ENCODE peak calls at places on chromosomes 4 and X, in five cellular contexts. C, I, U, G and F are unnamed samples.

GRCh38 chrX:68415289-68415688 is 18.0 kb downstream of the OPHN1 start:
- DNase-seq in C (no peak), I (no peak), U (no peak), G (no peak), F (peak; percentile 58)

GRCh38 chr4:114900934-114901333 is 212.5 kb downstream of the NDST4 start:
- DNase-seq in C (no peak), I (no peak), U (no peak), G (no peak), F (no peak)

GRCh38 chr4:48944659-48945290 is 38.2 kb upstream of the OCIAD2 start:
- DNase-seq in C (peak; percentile 61), I (no peak), U (peak; percentile 30), G (peak; percentile 62), F (no peak)

GRCh38 chrX:50799531-50799961 is 14.4 kb downstream of the SHROOM4 start:
- DNase-seq in C (no peak), I (no peak), U (no peak), G (no peak), F (peak; percentile 71)

GRCh38 chr4:54173281-54173912 is 55.7 kb upstream of the PDGFRA start:
- DNase-seq in C (no peak), I (no peak), U (no peak), G (no peak), F (no peak)

GRCh38 chr4:24089831-24090531 is 200.1 kb upstream of the PPARGC1A start:
- DNase-seq in C (no peak), I (no peak), U (no peak), G (no peak), F (peak; percentile 25)

GRCh38 chr4:86380176-86380724 is 20.4 kb upstream of the MAPK10 start:
- DNase-seq in C (no peak), I (no peak), U (no peak), G (no peak), F (no peak)

GRCh38 chrX:124232523-124233201 is 99.8 kb upstream of the TEX13D start:
- DNase-seq in C (peak; percentile 16), I (no peak), U (no peak), G (no peak), F (no peak)

GRCh38 chr4:148477276-148477675 is 35.1 kb upstream of the NR3C2 start:
- DNase-seq in C (peak; percentile 13), I (no peak), U (no peak), G (no peak), F (no peak)

GRCh38 chrX:30141966-30142365 is 73.4 kb upstream of the MAGEB2 start:
- DNase-seq in C (peak; percentile 75), I (no peak), U (peak; percentile 34), G (no peak), F (peak; percentile 34)

GRCh38 chrX:47571215-47571614 is 10.2 kb downstream of the ARAF start:
- DNase-seq in C (no peak), I (no peak), U (no peak), G (no peak), F (no peak)

GRCh38 chr4:35300996-35301774 is 943.1 kb downstream of the ARAP2 start:
- DNase-seq in C (peak; percentile 90), I (no peak), U (no peak), G (no peak), F (no peak)

GRCh38 chr4:156547439-156547838 is 424.2 kb downstream of the PDGFC start:
- DNase-seq in C (no peak), I (no peak), U (no peak), G (no peak), F (peak; percentile 86)

GRCh38 chr4:76198411-76199237 is 15.0 kb downstream of the SCARB2 start:
- DNase-seq in C (peak; percentile 32), I (no peak), U (peak; percentile 63), G (peak; percentile 39), F (peak; percentile 82)

GRCh38 chr4:680931-681645 is 6.7 kb downstream of the MYL5 start:
- DNase-seq in C (peak; percentile 78), I (no peak), U (no peak), G (no peak), F (no peak)

GRCh38 chr4:128220286-128221235 is 67.1 kb downstream of the PGRMC2 start:
- DNase-seq in C (peak; percentile 20), I (no peak), U (no peak), G (no peak), F (peak; percentile 42)

GRCh38 chr4:68451246-68452211 is 4.3 kb downstream of the TMPRSS11E start:
- DNase-seq in C (peak; percentile 79), I (no peak), U (no peak), G (peak; percentile 13), F (no peak)

GRCh38 chr4:52914051-52914605 is 52.0 kb downstream of the RASL11B start:
- DNase-seq in C (peak; percentile 60), I (no peak), U (no peak), G (no peak), F (peak; percentile 72)

GRCh38 chr4:4578981-4579380 is 37.1 kb upstream of the STX18 start:
- DNase-seq in C (peak; percentile 59), I (no peak), U (peak; percentile 47), G (no peak), F (no peak)

GRCh38 chr4:8150152-8151090 is 8.2 kb downstream of the ABLIM2 start:
- DNase-seq in C (no peak), I (no peak), U (no peak), G (no peak), F (no peak)

GRCh38 chr4:67437974-67438713 is 107.2 kb downstream of the CENPC start:
- DNase-seq in C (no peak), I (no peak), U (no peak), G (no peak), F (peak; percentile 54)

GRCh38 chrX:11934089-11934488 is 176.1 kb downstream of the MSL3 start:
- DNase-seq in C (no peak), I (no peak), U (no peak), G (no peak), F (no peak)

GRCh38 chr4:118322831-118323502 is 29.8 kb downstream of the PRSS12 start:
- DNase-seq in C (no peak), I (no peak), U (no peak), G (no peak), F (no peak)

GRCh38 chr4:175702703-175703102 is 109.4 kb downstream of the GPM6A start:
- DNase-seq in C (no peak), I (no peak), U (no peak), G (no peak), F (no peak)

GRCh38 chrX:109873983-109874382 is 128.9 kb upstream of the TMEM164 start:
- DNase-seq in C (no peak), I (no peak), U (no peak), G (no peak), F (no peak)

GRCh38 chr4:174214102-174214878 is 69.2 kb downstream of the FBXO8 start:
- DNase-seq in C (peak; percentile 91), I (no peak), U (no peak), G (no peak), F (no peak)

GRCh38 chr4:6469144-6469543 is 3.3 kb downstream of the PPP2R2C start:
- DNase-seq in C (no peak), I (no peak), U (no peak), G (no peak), F (no peak)

GRCh38 chr4:6279582-6280289 is 10.1 kb downstream of the WFS1 start:
- DNase-seq in C (no peak), I (no peak), U (no peak), G (no peak), F (no peak)

GRCh38 chr4:107824367-107825071 is at the start of gene SGMS2:
- DNase-seq in C (peak; percentile 74), I (peak; percentile 29), U (peak; percentile 73), G (peak; percentile 76), F (peak; percentile 86)

GRCh38 chr4:78059524-78059889 is 2.4 kb downstream of the FRAS1 start:
- DNase-seq in C (peak; percentile 96), I (no peak), U (peak; percentile 44), G (no peak), F (peak; percentile 60)